ENCODE peak calls at places on chromosomes 6 and 20, in ten cellular contexts. R is osteoblast, D is cardiac fibroblast, X is NCI-H2029 treated with DMSO at 0.1 percent for 48 hours, U is SK-MEL-5, E is hepatocyte, Q is epithelial cell of proximal tubule, H is ACHN, L is AG08396, J is transverse colon. V is an unnamed sample.

GRCh38 chr6:9397981-9398559 is 962.7 kb upstream of the SLC35B3 start:
- DNase-seq in E (peak; percentile 74), U (no peak), R (peak; percentile 26), L (no peak), Q (no peak), D (no peak), J (peak; percentile 11), X (peak; percentile 99), H (no peak), V (no peak)

GRCh38 chr20:14360386-14360785 is 23.0 kb upstream of the FLRT3 start:
- DNase-seq in U (no peak), D (no peak), X (no peak), E (peak; percentile 12), R (no peak), J (no peak), L (no peak), Q (no peak), H (no peak), V (no peak)

GRCh38 chr20:57596998-57597939 is 23.0 kb downstream of the ZBP1 start:
- DNase-seq in H (peak; percentile 44), J (peak; percentile 79), E (peak; percentile 86), U (peak; percentile 61), D (peak; percentile 44), R (peak; percentile 98), Q (no peak), L (peak; percentile 88), X (no peak), V (peak; percentile 93)

GRCh38 chr6:28922004-28922840 is 1.6 kb downstream of the TRIM27 start:
- DNase-seq in Q (no peak), H (no peak), U (no peak), E (peak; percentile 67), X (peak; percentile 37), L (peak; percentile 50), J (peak; percentile 57), D (peak; percentile 52), R (peak; percentile 87), V (peak; percentile 21)

GRCh38 chr6:93917216-93917615 is 497.9 kb upstream of the EPHA7 start:
- DNase-seq in H (no peak), U (no peak), E (no peak), Q (no peak), D (no peak), R (no peak), L (no peak), X (no peak), J (no peak), V (no peak)

GRCh38 chr6:111980979-111981378 is 72.9 kb upstream of the CCN6 start:
- DNase-seq in D (no peak), Q (no peak), E (no peak), J (no peak), R (no peak), H (no peak), L (no peak), X (no peak), U (no peak), V (peak; percentile 49)

GRCh38 chr6:135782517-135782916 is 69.0 kb upstream of the PDE7B start:
- DNase-seq in D (peak; percentile 12), J (no peak), R (no peak), E (no peak), U (no peak), Q (no peak), L (no peak), X (no peak), H (no peak), V (no peak)

GRCh38 chr6:36123270-36124139 is 6.8 kb upstream of the MAPK13 start:
- DNase-seq in J (peak; percentile 90), Q (no peak), H (peak; percentile 81), L (peak; percentile 80), E (peak; percentile 90), X (peak; percentile 53), R (peak; percentile 96), D (peak; percentile 85), U (peak; percentile 87), V (peak; percentile 87)

GRCh38 chr6:110589865-110590513 is 113.6 kb upstream of the SLC22A16 start:
- DNase-seq in Q (no peak), E (no peak), J (no peak), L (no peak), H (no peak), D (no peak), R (no peak), U (no peak), X (no peak), V (no peak)

GRCh38 chr20:54713727-54714126 is 238.3 kb downstream of the DOK5 start:
- DNase-seq in L (no peak), J (no peak), H (no peak), E (no peak), X (no peak), Q (no peak), D (no peak), U (no peak), R (no peak), V (no peak)

GRCh38 chr20:47468290-47469050 is 33.2 kb upstream of the NCOA3 start:
- DNase-seq in R (no peak), L (no peak), Q (no peak), D (no peak), J (peak; percentile 59), U (no peak), X (no peak), E (peak; percentile 29), H (no peak), V (no peak)

GRCh38 chr6:40539853-40540252 is 47.3 kb downstream of the LRFN2 start:
- DNase-seq in E (no peak), U (no peak), R (no peak), L (no peak), Q (no peak), X (no peak), D (no peak), H (no peak), J (no peak), V (no peak)

GRCh38 chr6:139679516-139680179 is 305.2 kb upstream of the CITED2 start:
- DNase-seq in J (no peak), E (no peak), R (no peak), Q (no peak), H (no peak), D (peak; percentile 83), U (no peak), L (no peak), X (no peak), V (peak; percentile 32)

GRCh38 chr6:28802417-28803336 is 121.1 kb downstream of the TRIM27 start:
- DNase-seq in Q (no peak), U (peak; percentile 90), R (peak; percentile 80), E (no peak), J (no peak), L (no peak), X (no peak), H (peak; percentile 53), D (peak; percentile 86), V (no peak)

GRCh38 chr6:28982476-28983266 is 22.4 kb downstream of the ZNF311 start:
- DNase-seq in X (no peak), L (no peak), E (peak; percentile 69), H (peak; percentile 74), R (peak; percentile 42), U (peak; percentile 80), D (peak; percentile 78), Q (peak; percentile 61), J (no peak), V (peak; percentile 25)

GRCh38 chr20:8853805-8854338 is 215.0 kb upstream of the PLCB4 start:
- DNase-seq in H (peak; percentile 89), R (peak; percentile 65), U (peak; percentile 97), E (peak; percentile 83), D (peak; percentile 90), Q (peak; percentile 67), L (peak; percentile 63), J (no peak), X (peak; percentile 57), V (peak; percentile 75)

GRCh38 chr20:45011108-45011526 is 44.8 kb downstream of the STK4 start:
- DNase-seq in J (peak; percentile 65), E (peak; percentile 78), Q (no peak), L (peak; percentile 37), R (peak; percentile 58), U (peak; percentile 88), D (peak; percentile 82), X (peak; percentile 80), H (peak; percentile 65), V (peak; percentile 49)

GRCh38 chr20:62827323-62828050 is 10.6 kb downstream of the COL9A3 start:
- DNase-seq in U (no peak), L (no peak), E (no peak), Q (no peak), J (no peak), H (no peak), D (no peak), X (no peak), R (peak; percentile 82), V (no peak)

GRCh38 chr6:25703005-25703404 is 51.0 kb downstream of the SCGN start:
- DNase-seq in Q (no peak), U (no peak), J (no peak), L (no peak), E (no peak), X (peak; percentile 47), D (no peak), R (no peak), H (no peak), V (no peak)

GRCh38 chr6:170371588-170371987 is 65.0 kb downstream of the FAM120B start:
- DNase-seq in Q (no peak), E (no peak), X (no peak), R (no peak), L (peak; percentile 37), D (peak; percentile 5), U (no peak), J (no peak), H (no peak), V (no peak)

GRCh38 chr20:63169731-63170130 is 46.2 kb downstream of the YTHDF1 start:
- DNase-seq in U (no peak), E (no peak), D (no peak), X (no peak), Q (no peak), L (no peak), R (no peak), J (no peak), H (no peak), V (no peak)

V was measured in AG20443.